ENCODE peak calls at places on chromosomes 13 and 19, in eight cellular contexts. Y is nephron progenitor cell; L is PC-9; M is endothelial cell; N is CD4-positive, alpha-beta T cell; R is lower lobe of right lung; D is heart right ventricle; A is psoas muscle. V is an unnamed sample.
A peak's percentile ranks its signal among the peaks of the same experiment; 100 is the strongest.

GRCh38 chr13:99203601-99204579 is 3.2 kb downstream of the UBAC2 start:
- DNase-seq in A (no peak), N (no peak), R (no peak), Y (no peak), M (no peak), L (no peak), D (no peak), V (no peak)

GRCh38 chr19:11420894-11421606 is 1.9 kb upstream of the RGL3 start:
- DNase-seq in D (peak; percentile 54), Y (peak; percentile 58), L (no peak), A (peak; percentile 70), R (no peak), M (no peak), N (no peak), V (no peak)

GRCh38 chr13:36870050-36870692 is 49.9 kb downstream of the SMAD9 start:
- DNase-seq in Y (no peak), R (no peak), D (no peak), L (peak; percentile 58), M (no peak), N (no peak), A (no peak), V (no peak)

GRCh38 chr13:99384468-99384867 is 77.3 kb upstream of the GPR183 start:
- DNase-seq in R (no peak), N (peak; percentile 40), A (no peak), L (no peak), D (no peak), Y (no peak), M (no peak), V (no peak)

GRCh38 chr19:7869453-7869909 is 4.7 kb downstream of the PRR36 start:
- DNase-seq in A (peak; percentile 78), Y (peak; percentile 79), R (peak; percentile 74), L (peak; percentile 63), N (peak; percentile 76), M (peak; percentile 53), D (peak; percentile 66), V (no peak)

GRCh38 chr19:11465605-11466004 is 15.2 kb downstream of the ELAVL3 start:
- DNase-seq in Y (no peak), A (no peak), R (no peak), M (no peak), L (no peak), D (no peak), N (no peak), V (no peak)

GRCh38 chr13:76330216-76330615 is 556.0 kb downstream of the KCTD12 start:
- DNase-seq in L (no peak), D (no peak), N (no peak), A (no peak), M (no peak), R (no peak), Y (no peak), V (no peak)

GRCh38 chr19:29467824-29468401 is 57.9 kb upstream of the VSTM2B start:
- DNase-seq in A (no peak), M (no peak), Y (peak; percentile 27), N (no peak), D (no peak), R (no peak), L (peak; percentile 48), V (no peak)

GRCh38 chr13:29523199-29523931 is 72.1 kb downstream of the SLC7A1 start:
- DNase-seq in N (no peak), Y (no peak), R (no peak), L (no peak), M (no peak), A (peak; percentile 69), D (peak; percentile 44), V (no peak)

GRCh38 chr13:85108356-85108755 is 690.9 kb downstream of the SLITRK6 start:
- DNase-seq in R (no peak), L (no peak), A (no peak), Y (no peak), M (no peak), N (no peak), D (no peak), V (no peak)

GRCh38 chr13:40271931-40272775 is 394.3 kb downstream of the FOXO1 start:
- DNase-seq in Y (no peak), M (no peak), D (peak; percentile 44), A (peak; percentile 84), L (peak; percentile 82), N (peak; percentile 26), R (peak; percentile 53), V (no peak)

GRCh38 chr19:31144069-31144468 is 205.2 kb downstream of the TSHZ3 start:
- DNase-seq in L (no peak), R (no peak), M (no peak), N (no peak), Y (no peak), A (no peak), D (no peak), V (no peak)

GRCh38 chr13:110363009-110363408 is 55.9 kb downstream of the COL4A2 start:
- DNase-seq in Y (no peak), N (no peak), M (peak; percentile 30), D (no peak), R (no peak), A (no peak), L (no peak), V (no peak)
- TF ChIP-seq CTCF in Y (no peak), N (no peak), M (no peak), D (no peak), R (peak; percentile 6), A (no peak), L (no peak), V (peak; percentile 15)

DNA sequence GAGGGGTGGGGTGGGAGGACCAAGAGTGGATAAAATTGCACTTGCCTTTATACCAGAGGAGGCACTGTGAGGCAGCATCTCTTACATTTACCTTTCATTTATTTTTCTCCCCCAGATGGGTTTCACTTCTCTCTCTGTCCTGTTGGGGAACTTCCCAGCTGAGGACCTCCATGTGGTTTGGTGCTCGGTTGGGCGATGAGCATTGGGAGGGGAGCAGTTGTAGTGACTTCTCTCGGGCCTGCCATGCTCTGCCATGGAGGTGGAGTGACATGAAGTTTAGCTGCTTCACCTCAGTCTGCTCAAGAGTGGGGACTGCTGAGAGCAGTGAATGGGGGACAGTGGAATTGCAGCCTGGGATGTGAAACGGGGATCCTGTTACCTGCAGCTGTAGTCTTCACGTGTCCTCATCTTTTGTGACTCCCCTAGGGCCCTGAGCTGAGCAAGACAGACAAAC is 23.1 kb upstream of the CXCL17 start:
- DNase-seq in D (no peak), M (no peak), Y (no peak), L (no peak), A (no peak), R (no peak), N (no peak), V (no peak)
- TF ChIP-seq CTCF in D (no peak), M (no peak), Y (no peak), L (no peak), A (no peak), R (no peak), N (no peak), V (no peak)

GRCh38 chr19:3790209-3790734 is 4.1 kb upstream of the MATK start:
- DNase-seq in D (no peak), N (no peak), L (no peak), M (no peak), Y (no peak), R (no peak), A (no peak), V (no peak)

GRCh38 chr19:3796358-3796757 is 10.2 kb upstream of the MATK start:
- DNase-seq in Y (no peak), A (no peak), R (no peak), L (no peak), D (no peak), M (no peak), N (no peak), V (no peak)

GRCh38 chr19:3790941-3791340 is 4.8 kb upstream of the MATK start:
- DNase-seq in A (no peak), L (no peak), M (no peak), D (no peak), R (no peak), Y (no peak), N (no peak), V (no peak)

GRCh38 chr19:3792114-3792513 is 5.9 kb upstream of the MATK start:
- DNase-seq in A (no peak), N (no peak), D (no peak), Y (no peak), L (no peak), R (no peak), M (no peak), V (no peak)

GRCh38 chr19:3793799-3794198 is 7.6 kb upstream of the MATK start:
- DNase-seq in L (no peak), N (no peak), Y (no peak), D (no peak), M (no peak), A (no peak), R (no peak), V (no peak)
- TF ChIP-seq CTCF in L (no peak), N (no peak), Y (no peak), D (no peak), M (no peak), A (no peak), R (no peak), V (no peak)

GRCh38 chr19:33721735-33722297 is 74.9 kb upstream of the KCTD15 start:
- DNase-seq in M (no peak), A (no peak), L (no peak), Y (no peak), D (no peak), N (no peak), R (no peak), V (no peak)

GRCh38 chr19:33722456-33723239 is 74.0 kb upstream of the KCTD15 start:
- DNase-seq in D (no peak), M (no peak), N (no peak), R (no peak), Y (no peak), L (no peak), A (no peak), V (no peak)

GRCh38 chr19:33719366-33720154 is 77.1 kb upstream of the KCTD15 start:
- DNase-seq in Y (peak; percentile 38), A (no peak), R (no peak), D (no peak), M (no peak), N (no peak), L (no peak), V (no peak)

GRCh38 chr19:33720155-33720493 is 76.5 kb upstream of the KCTD15 start:
- DNase-seq in M (no peak), A (no peak), D (no peak), L (no peak), Y (no peak), R (no peak), N (no peak), V (no peak)

DNA sequence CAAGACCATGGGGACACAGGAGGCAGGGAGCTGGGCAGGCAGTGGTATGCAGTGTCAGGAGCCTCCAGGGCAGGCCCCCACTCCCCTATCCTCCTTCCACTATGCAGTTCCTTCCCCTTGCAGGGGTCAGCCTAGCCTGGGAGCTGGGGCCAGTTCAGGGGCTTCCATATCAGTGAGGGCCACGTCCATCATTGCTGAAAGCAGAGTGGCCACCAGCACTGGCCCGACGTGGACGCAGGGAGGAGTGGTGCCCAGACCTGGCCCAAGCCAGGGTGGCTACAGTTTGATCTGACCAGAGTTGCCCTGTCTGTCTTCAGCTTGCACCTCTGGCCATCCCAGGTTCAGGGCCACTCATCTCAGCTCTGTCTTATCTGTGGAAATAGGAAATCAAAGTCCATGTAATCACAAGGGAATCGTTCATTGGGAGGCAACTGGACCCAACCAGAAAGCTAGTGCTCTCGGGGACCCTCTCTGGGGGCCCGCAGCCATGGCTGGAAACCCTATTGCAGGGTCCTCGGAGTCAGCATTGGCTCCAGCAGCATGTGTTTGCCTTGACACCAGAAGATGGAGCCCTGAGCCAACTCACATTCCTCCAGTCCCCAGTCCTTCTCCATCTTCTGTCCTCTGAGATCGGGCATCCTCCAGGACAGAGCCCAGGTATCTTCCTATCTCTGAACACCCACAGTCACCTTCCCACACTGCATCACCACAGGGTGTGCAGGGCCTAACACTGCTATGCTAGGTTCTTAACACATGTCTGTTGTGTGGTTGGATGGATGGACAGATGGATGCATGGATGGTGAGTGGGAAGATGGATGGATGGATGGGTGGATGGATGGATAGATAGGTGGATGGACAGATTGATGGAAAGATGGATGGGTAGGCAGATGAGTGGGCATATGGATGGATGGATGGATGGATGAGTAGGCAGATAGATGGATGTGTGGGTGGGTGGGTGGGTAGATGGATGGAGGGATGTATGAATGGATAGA is 75.7 kb upstream of the KCTD15 start:
- DNase-seq in D (no peak), M (no peak), Y (no peak), A (no peak), L (no peak), R (no peak), N (no peak), V (no peak)
- TF ChIP-seq CTCF in D (no peak), M (no peak), Y (peak; percentile 15), A (no peak), L (no peak), R (no peak), N (no peak), V (no peak)